ENCODE peak calls at places on chromosome 22, in eight cellular contexts. One of them, this sample, is unnamed.

GRCh38 chr22:31346733-31347250 is 646 bp upstream of the PATZ1 start:
- DNase-seq in IMR-90: peak; percentile 33
- DNase-seq in keratinocyte: no peak
- DNase-seq in PC-3: peak; percentile 62
- DNase-seq in HCT116: no peak
- DNase-seq in HepG2: peak; percentile 68
- DNase-seq in GM23248: peak; percentile 70
- DNase-seq in SK-N-SH: peak; percentile 83
- DNase-seq in this sample: peak; percentile 91

GRCh38 chr22:49923445-49923844 is 5.0 kb downstream of the CRELD2 start:
- DNase-seq in IMR-90: peak; percentile 81
- DNase-seq in keratinocyte: no peak
- DNase-seq in SK-N-SH: no peak
- DNase-seq in PC-3: no peak
- DNase-seq in GM23248: no peak
- DNase-seq in HepG2: no peak
- DNase-seq in HCT116: no peak
- DNase-seq in this sample: no peak

GRCh38 chr22:48842583-48842945 is 985.1 kb downstream of the BRD1 start:
- DNase-seq in PC-3: no peak
- DNase-seq in HCT116: no peak
- DNase-seq in keratinocyte: no peak
- DNase-seq in IMR-90: no peak
- DNase-seq in GM23248: no peak
- DNase-seq in HepG2: no peak
- DNase-seq in SK-N-SH: no peak
- DNase-seq in this sample: no peak

GRCh38 chr22:37456351-37456750 is 29.1 kb upstream of the ELFN2 start:
- DNase-seq in SK-N-SH: no peak
- DNase-seq in IMR-90: no peak
- DNase-seq in HCT116: no peak
- DNase-seq in PC-3: no peak
- DNase-seq in GM23248: no peak
- DNase-seq in HepG2: no peak
- DNase-seq in keratinocyte: no peak
- DNase-seq in this sample: no peak

GRCh38 chr22:28497188-28497587 is 182.5 kb downstream of the TTC28 start:
- DNase-seq in PC-3: peak; percentile 31
- DNase-seq in GM23248: peak; percentile 58
- DNase-seq in keratinocyte: no peak
- DNase-seq in IMR-90: peak; percentile 25
- DNase-seq in HepG2: no peak
- DNase-seq in SK-N-SH: no peak
- DNase-seq in HCT116: no peak
- DNase-seq in this sample: no peak

GRCh38 chr22:25153961-25154685 is 45.5 kb upstream of the CRYBB3 start:
- DNase-seq in keratinocyte: peak; percentile 49
- DNase-seq in PC-3: peak; percentile 69
- DNase-seq in IMR-90: no peak
- DNase-seq in GM23248: peak; percentile 65
- DNase-seq in HCT116: no peak
- DNase-seq in SK-N-SH: peak; percentile 57
- DNase-seq in HepG2: peak; percentile 36
- DNase-seq in this sample: peak; percentile 90

GRCh38 chr22:19807161-19807913 is 46.8 kb downstream of the TBX1 start:
- DNase-seq in HepG2: no peak
- DNase-seq in keratinocyte: no peak
- DNase-seq in IMR-90: no peak
- DNase-seq in SK-N-SH: peak; percentile 30
- DNase-seq in GM23248: no peak
- DNase-seq in PC-3: no peak
- DNase-seq in HCT116: no peak
- DNase-seq in this sample: peak; percentile 81

GRCh38 chr22:50139843-50140415 is 30.6 kb upstream of the PANX2 start:
- DNase-seq in GM23248: no peak
- DNase-seq in PC-3: peak; percentile 35
- DNase-seq in HCT116: no peak
- DNase-seq in HepG2: peak; percentile 68
- DNase-seq in IMR-90: no peak
- DNase-seq in keratinocyte: no peak
- DNase-seq in SK-N-SH: no peak
- DNase-seq in this sample: peak; percentile 23

GRCh38 chr22:29243874-29244446 is 23.8 kb downstream of the RHBDD3 start:
- DNase-seq in SK-N-SH: no peak
- DNase-seq in IMR-90: no peak
- DNase-seq in PC-3: no peak
- DNase-seq in GM23248: no peak
- DNase-seq in keratinocyte: no peak
- DNase-seq in HepG2: no peak
- DNase-seq in HCT116: no peak
- DNase-seq in this sample: no peak

GRCh38 chr22:36873614-36874308 is 13.0 kb downstream of the NCF4 start:
- DNase-seq in SK-N-SH: peak; percentile 62
- DNase-seq in IMR-90: peak; percentile 45
- DNase-seq in PC-3: peak; percentile 55
- DNase-seq in HepG2: peak; percentile 62
- DNase-seq in HCT116: peak; percentile 37
- DNase-seq in GM23248: peak; percentile 80
- DNase-seq in keratinocyte: peak; percentile 41
- DNase-seq in this sample: peak; percentile 98

GRCh38 chr22:47092896-47093311 is 330.5 kb downstream of the TBC1D22A start:
- DNase-seq in HepG2: no peak
- DNase-seq in IMR-90: peak; percentile 67
- DNase-seq in PC-3: no peak
- DNase-seq in keratinocyte: no peak
- DNase-seq in SK-N-SH: no peak
- DNase-seq in GM23248: peak; percentile 72
- DNase-seq in HCT116: no peak
- DNase-seq in this sample: peak; percentile 92

GRCh38 chr22:46507451-46508390 is 29.7 kb downstream of the CELSR1 start:
- DNase-seq in PC-3: no peak
- DNase-seq in HCT116: no peak
- DNase-seq in SK-N-SH: no peak
- DNase-seq in GM23248: no peak
- DNase-seq in keratinocyte: no peak
- DNase-seq in HepG2: no peak
- DNase-seq in IMR-90: no peak
- DNase-seq in this sample: peak; percentile 66

GRCh38 chr22:24290459-24290858 is 19.8 kb downstream of the SPECC1L start:
- DNase-seq in HCT116: no peak
- DNase-seq in IMR-90: peak; percentile 45
- DNase-seq in PC-3: no peak
- DNase-seq in GM23248: peak; percentile 67
- DNase-seq in HepG2: no peak
- DNase-seq in keratinocyte: no peak
- DNase-seq in SK-N-SH: no peak
- DNase-seq in this sample: no peak

GRCh38 chr22:39900306-39901227 is at the start of gene GRAP2:
- DNase-seq in SK-N-SH: no peak
- DNase-seq in GM23248: no peak
- DNase-seq in keratinocyte: no peak
- DNase-seq in IMR-90: no peak
- DNase-seq in PC-3: no peak
- DNase-seq in HCT116: no peak
- DNase-seq in HepG2: no peak
- DNase-seq in this sample: no peak

GRCh38 chr22:30876925-30877553 is 91.5 kb downstream of the MORC2 start:
- DNase-seq in keratinocyte: no peak
- DNase-seq in HepG2: no peak
- DNase-seq in HCT116: no peak
- DNase-seq in SK-N-SH: peak; percentile 77
- DNase-seq in GM23248: peak; percentile 16
- DNase-seq in IMR-90: peak; percentile 52
- DNase-seq in PC-3: no peak
- DNase-seq in this sample: peak; percentile 86

GRCh38 chr22:26364066-26365015 is 64.7 kb upstream of the ASPHD2 start:
- DNase-seq in PC-3: peak; percentile 73
- DNase-seq in keratinocyte: no peak
- DNase-seq in SK-N-SH: peak; percentile 73
- DNase-seq in IMR-90: peak; percentile 80
- DNase-seq in HCT116: peak; percentile 79
- DNase-seq in HepG2: peak; percentile 72
- DNase-seq in GM23248: peak; percentile 90
- DNase-seq in this sample: peak; percentile 74

GRCh38 chr22:37187891-37188761 is at the start of gene C1QTNF6:
- DNase-seq in SK-N-SH: peak; percentile 77
- DNase-seq in PC-3: peak; percentile 60
- DNase-seq in HCT116: no peak
- DNase-seq in GM23248: peak; percentile 43
- DNase-seq in IMR-90: peak; percentile 35
- DNase-seq in keratinocyte: no peak
- DNase-seq in HepG2: no peak
- DNase-seq in this sample: peak; percentile 41

GRCh38 chr22:41910599-41911291 is 4.1 kb downstream of the SHISA8 start:
- DNase-seq in HepG2: no peak
- DNase-seq in IMR-90: no peak
- DNase-seq in HCT116: no peak
- DNase-seq in keratinocyte: no peak
- DNase-seq in PC-3: peak; percentile 9
- DNase-seq in GM23248: peak; percentile 67
- DNase-seq in SK-N-SH: peak; percentile 67
- DNase-seq in this sample: peak; percentile 98

GRCh38 chr22:38871360-38872171 is 450 bp downstream of the CBX6 start:
- DNase-seq in PC-3: no peak
- DNase-seq in SK-N-SH: no peak
- DNase-seq in HepG2: no peak
- DNase-seq in IMR-90: no peak
- DNase-seq in HCT116: no peak
- DNase-seq in GM23248: peak; percentile 64
- DNase-seq in keratinocyte: no peak
- DNase-seq in this sample: peak; percentile 94

GRCh38 chr22:38873469-38874411 is 1.7 kb upstream of the CBX6 start:
- DNase-seq in HepG2: no peak
- DNase-seq in PC-3: peak; percentile 67
- DNase-seq in IMR-90: no peak
- DNase-seq in SK-N-SH: no peak
- DNase-seq in keratinocyte: peak; percentile 59
- DNase-seq in HCT116: no peak
- DNase-seq in GM23248: peak; percentile 11
- DNase-seq in this sample: no peak

GRCh38 chr22:38874529-38875222 is 2.7 kb upstream of the CBX6 start:
- DNase-seq in keratinocyte: no peak
- DNase-seq in SK-N-SH: no peak
- DNase-seq in GM23248: no peak
- DNase-seq in IMR-90: no peak
- DNase-seq in PC-3: no peak
- DNase-seq in HepG2: no peak
- DNase-seq in HCT116: no peak
- DNase-seq in this sample: no peak

GRCh38 chr22:38872172-38872830 is at the start of gene CBX6:
- DNase-seq in PC-3: peak; percentile 86
- DNase-seq in HepG2: peak; percentile 67
- DNase-seq in IMR-90: peak; percentile 90
- DNase-seq in SK-N-SH: peak; percentile 92
- DNase-seq in HCT116: peak; percentile 78
- DNase-seq in GM23248: peak; percentile 98
- DNase-seq in keratinocyte: no peak
- DNase-seq in this sample: peak; percentile 100

GRCh38 chr22:38872831-38873248 is 824 bp upstream of the CBX6 start:
- DNase-seq in IMR-90: peak; percentile 32
- DNase-seq in SK-N-SH: peak; percentile 75
- DNase-seq in HepG2: no peak
- DNase-seq in GM23248: peak; percentile 73
- DNase-seq in PC-3: no peak
- DNase-seq in HCT116: no peak
- DNase-seq in keratinocyte: no peak
- DNase-seq in this sample: peak; percentile 95
- H3K4me2 ChIP-seq in IMR-90: peak overlapping the region; percentile 85
- H3K4me2 ChIP-seq in SK-N-SH: peak overlapping the region; percentile 79
- H3K4me2 ChIP-seq in HepG2: peak overlapping the region; percentile 99
- H3K4me2 ChIP-seq in GM23248: peak overlapping the region; percentile 97
- H3K4me2 ChIP-seq in PC-3: peak overlapping the region; percentile 99
- H3K4me2 ChIP-seq in HCT116: peak overlapping the region; percentile 84
- H3K4me2 ChIP-seq in keratinocyte: peak overlapping the region; percentile 97
- H3K4me2 ChIP-seq in this sample: peak overlapping the region; percentile 95

GRCh38 chr22:22461111-22461510 is 47.4 kb downstream of the ZNF280B start:
- DNase-seq in IMR-90: no peak
- DNase-seq in HepG2: no peak
- DNase-seq in HCT116: no peak
- DNase-seq in PC-3: no peak
- DNase-seq in GM23248: no peak
- DNase-seq in keratinocyte: no peak
- DNase-seq in SK-N-SH: no peak
- DNase-seq in this sample: no peak
- H3K4me3 ChIP-seq in IMR-90: no peak overlapping the region
- H3K4me3 ChIP-seq in HepG2: no peak overlapping the region
- H3K4me3 ChIP-seq in HCT116: no peak overlapping the region
- H3K4me3 ChIP-seq in PC-3: no peak overlapping the region
- H3K4me3 ChIP-seq in GM23248: no peak overlapping the region
- H3K4me3 ChIP-seq in keratinocyte: no peak overlapping the region
- H3K4me3 ChIP-seq in SK-N-SH: no peak overlapping the region
- H3K4me3 ChIP-seq in this sample: no peak overlapping the region

GRCh38 chr22:21701384-21701971 is 34.1 kb downstream of the YPEL1 start:
- DNase-seq in HepG2: peak; percentile 77
- DNase-seq in keratinocyte: no peak
- DNase-seq in SK-N-SH: no peak
- DNase-seq in IMR-90: no peak
- DNase-seq in GM23248: no peak
- DNase-seq in PC-3: no peak
- DNase-seq in HCT116: no peak
- DNase-seq in this sample: peak; percentile 18
- H3K4me2 ChIP-seq in HepG2: peak overlapping the region; percentile 46
- H3K4me2 ChIP-seq in keratinocyte: no peak overlapping the region
- H3K4me2 ChIP-seq in SK-N-SH: no peak overlapping the region
- H3K4me2 ChIP-seq in IMR-90: no peak overlapping the region
- H3K4me2 ChIP-seq in GM23248: no peak overlapping the region
- H3K4me2 ChIP-seq in PC-3: no peak overlapping the region
- H3K4me2 ChIP-seq in HCT116: no peak overlapping the region
- H3K4me2 ChIP-seq in this sample: no peak overlapping the region

DNA sequence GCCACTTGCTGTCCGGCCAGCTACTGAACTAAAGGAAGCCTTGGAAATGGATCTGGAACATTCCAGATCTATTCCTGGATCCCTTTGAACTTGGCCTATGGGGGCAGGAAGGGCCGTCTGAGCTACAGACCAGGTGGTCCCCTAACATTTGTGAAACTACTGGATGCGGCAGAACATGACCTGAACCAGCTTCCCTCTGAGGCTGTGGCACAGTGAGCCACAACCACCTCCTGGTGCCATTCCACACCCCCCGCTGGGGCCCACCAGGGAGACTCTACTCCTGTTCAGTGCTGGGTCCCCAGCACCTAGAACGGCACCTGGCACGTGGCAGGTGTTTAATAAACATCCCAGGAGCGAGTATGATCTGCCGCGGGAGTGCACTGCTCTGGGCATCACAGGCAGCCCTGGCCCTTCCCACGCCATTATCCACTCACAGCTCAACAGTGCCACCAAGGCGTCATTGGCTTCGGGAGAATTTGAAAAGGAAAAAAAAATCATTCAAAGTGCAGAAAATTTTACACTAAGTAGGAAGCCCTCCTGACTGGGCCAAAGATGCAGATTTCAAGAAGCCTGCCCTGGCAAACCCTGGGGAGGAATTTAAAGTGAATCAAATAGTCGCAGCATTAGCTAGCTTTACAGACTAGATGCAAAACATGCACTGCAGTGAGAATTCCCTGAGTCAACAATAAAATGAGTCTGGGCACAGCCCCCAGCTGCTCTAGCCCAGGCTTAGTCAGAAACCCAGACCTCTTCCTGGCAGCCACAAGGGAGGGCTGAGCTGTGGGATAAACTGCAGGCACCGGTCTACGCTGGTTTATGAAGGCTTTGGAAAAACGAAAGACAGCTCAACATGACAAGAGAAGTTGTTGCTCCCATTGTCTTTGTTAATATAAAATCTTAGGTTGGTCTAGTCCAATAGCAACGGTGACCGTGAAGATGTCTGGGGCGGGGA is 14.3 kb upstream of the EFCAB6 start:
- DNase-seq in IMR-90: peak; percentile 81
- DNase-seq in GM23248: peak; percentile 89
- DNase-seq in HepG2: no peak
- DNase-seq in HCT116: no peak
- DNase-seq in PC-3: peak; percentile 62
- DNase-seq in SK-N-SH: no peak
- DNase-seq in keratinocyte: no peak
- DNase-seq in this sample: peak; percentile 97
- H3K4me3 ChIP-seq in IMR-90: no peak overlapping the region
- H3K4me3 ChIP-seq in GM23248: peak overlapping the region; percentile 47
- H3K4me3 ChIP-seq in HepG2: no peak overlapping the region
- H3K4me3 ChIP-seq in HCT116: no peak overlapping the region
- H3K4me3 ChIP-seq in PC-3: peak overlapping the region; percentile 22
- H3K4me3 ChIP-seq in SK-N-SH: no peak overlapping the region
- H3K4me3 ChIP-seq in keratinocyte: no peak overlapping the region
- H3K4me3 ChIP-seq in this sample: peak overlapping the region; percentile 62